ENCODE peak calls at places on chromosomes 5 and 9, in eight cellular contexts. C is T-helper 9 cell; Z is ELF-1; E is SW 1271; I is GM23248; Q is NCI-H2107; D is naive thymus-derived CD8-positive, alpha-beta T cell; B is foreskin melanocyte. X is an unnamed sample.

GRCh38 chr5:132190161-132190817 is 37.4 kb downstream of the P4HA2 start:
- DNase-seq in C (no peak), Z (peak), E (peak), I (peak), Q (peak), D (peak), B (peak), X (peak)

GRCh38 chr5:78895616-78896015 is 89.5 kb downstream of the ARSB start:
- DNase-seq in C (no peak), Z (no peak), E (no peak), I (peak), Q (no peak), D (no peak), B (no peak), X (no peak)

GRCh38 chr5:66713998-66714397 is 117.8 kb downstream of the MAST4 start:
- DNase-seq in C (no peak), Z (peak), E (no peak), I (peak), Q (no peak), D (no peak), B (no peak), X (no peak)

GRCh38 chr9:12640021-12640587 is 53.1 kb upstream of the TYRP1 start:
- DNase-seq in C (no peak), Z (no peak), E (no peak), I (peak), Q (peak), D (no peak), B (peak), X (no peak)

GRCh38 chr5:179201986-179202385 is 141.8 kb downstream of the ZNF354C start:
- DNase-seq in C (no peak), Z (peak), E (no peak), I (no peak), Q (no peak), D (no peak), B (no peak), X (no peak)

GRCh38 chr5:87770601-87771121 is 357.9 kb upstream of the CCNH start:
- DNase-seq in C (no peak), Z (no peak), E (no peak), I (no peak), Q (no peak), D (no peak), B (no peak), X (no peak)

GRCh38 chr9:135154050-135154570 is 66.6 kb downstream of the OLFM1 start:
- DNase-seq in C (no peak), Z (no peak), E (no peak), I (no peak), Q (no peak), D (no peak), B (no peak), X (no peak)

GRCh38 chr5:77418601-77419591 is 73.2 kb downstream of the WDR41 start:
- DNase-seq in C (no peak), Z (no peak), E (no peak), I (peak), Q (no peak), D (no peak), B (no peak), X (no peak)

GRCh38 chr5:87541033-87541432 is 128.3 kb upstream of the CCNH start:
- DNase-seq in C (no peak), Z (peak), E (no peak), I (peak), Q (no peak), D (no peak), B (peak), X (no peak)

GRCh38 chr5:81506900-81507588 is 113.1 kb upstream of the ACOT12 start:
- DNase-seq in C (no peak), Z (peak), E (peak), I (peak), Q (peak), D (peak), B (peak), X (peak)

GRCh38 chr5:110536120-110537115 is 190.1 kb downstream of the TMEM232 start:
- DNase-seq in C (no peak), Z (peak), E (no peak), I (peak), Q (no peak), D (no peak), B (no peak), X (no peak)

GRCh38 chr9:129544766-129545165 is 76.1 kb downstream of the C9orf50 start:
- DNase-seq in C (no peak), Z (no peak), E (no peak), I (peak), Q (no peak), D (no peak), B (no peak), X (no peak)

GRCh38 chr9:75148551-75148950 is 60.2 kb downstream of the OSTF1 start:
- DNase-seq in C (no peak), Z (peak), E (no peak), I (peak), Q (no peak), D (no peak), B (peak), X (peak)

GRCh38 chr5:126871441-126871840 is 94.5 kb downstream of the LMNB1 start:
- DNase-seq in C (no peak), Z (no peak), E (no peak), I (peak), Q (no peak), D (no peak), B (no peak), X (no peak)

GRCh38 chr5:129906177-129906887 is 2.1 kb downstream of the CHSY3 start:
- DNase-seq in C (no peak), Z (peak), E (no peak), I (peak), Q (no peak), D (no peak), B (peak), X (no peak)

GRCh38 chr9:63816742-63817621 is 1468.0 kb downstream of the FOXD4L5 start:
- DNase-seq in C (peak), Z (peak), E (no peak), I (peak), Q (no peak), D (peak), B (peak), X (peak)

GRCh38 chr5:1298067-1298551 is 3.2 kb upstream of the TERT start:
- DNase-seq in C (no peak), Z (no peak), E (no peak), I (no peak), Q (no peak), D (no peak), B (no peak), X (no peak)

GRCh38 chr9:89549031-89549644 is 51.2 kb upstream of the SEMA4D start:
- DNase-seq in C (peak), Z (peak), E (no peak), I (peak), Q (peak), D (peak), B (peak), X (peak)

GRCh38 chr9:114900937-114901802 is 29.2 kb downstream of the TNFSF8 start:
- DNase-seq in C (no peak), Z (no peak), E (peak), I (peak), Q (no peak), D (no peak), B (no peak), X (no peak)

GRCh38 chr5:74334034-74334433 is 306.5 kb downstream of the ENC1 start:
- DNase-seq in C (no peak), Z (no peak), E (no peak), I (no peak), Q (no peak), D (no peak), B (no peak), X (no peak)

GRCh38 chr9:91207889-91208651 is 153.6 kb downstream of the AUH start:
- DNase-seq in C (no peak), Z (no peak), E (no peak), I (peak), Q (no peak), D (peak), B (peak), X (no peak)

GRCh38 chr5:10366310-10367297 is 13.1 kb downstream of the MARCHF6 start:
- DNase-seq in C (no peak), Z (no peak), E (no peak), I (peak), Q (no peak), D (no peak), B (peak), X (peak)

GRCh38 chr9:93020785-93021670 is 37.5 kb upstream of the SUSD3 start:
- DNase-seq in C (peak), Z (no peak), E (no peak), I (no peak), Q (no peak), D (peak), B (no peak), X (no peak)

GRCh38 chr5:149586708-149587318 is 5.5 kb downstream of the ARHGEF37 start:
- DNase-seq in C (no peak), Z (no peak), E (no peak), I (no peak), Q (no peak), D (no peak), B (no peak), X (no peak)